ENCODE peak calls at places on chromosomes 11 and 22, in eight cellular contexts. F is body of pancreas, B is uterus, O is gastrocnemius medialis, J is HCT116, P is breast epithelium, T is suprapubic skin, V is transverse colon. Z is an unnamed sample.

GRCh38 chr22:31611065-31611760 is 50.8 kb downstream of the PISD start:
- DNase-seq in F (no peak), B (no peak), O (no peak), J (no peak), P (no peak), T (no peak), V (no peak), Z (no peak)

GRCh38 chr22:22682196-22682595 is 37.8 kb downstream of the GGTLC2 start:
- DNase-seq in F (no peak), B (no peak), O (no peak), J (no peak), P (no peak), T (no peak), V (no peak), Z (no peak)

GRCh38 chr22:20438678-20439492 is 1.3 kb upstream of the SCARF2 start:
- DNase-seq in F (no peak), B (no peak), O (no peak), J (no peak), P (no peak), T (peak), V (no peak), Z (no peak)

GRCh38 chr11:43962383-43962969 is 20.0 kb downstream of the C11orf96 start:
- DNase-seq in F (no peak), B (peak), O (no peak), J (no peak), P (no peak), T (no peak), V (no peak), Z (no peak)

GRCh38 chr22:46044718-46045458 is 67.9 kb upstream of the WNT7B start:
- DNase-seq in F (peak), B (peak), O (no peak), J (no peak), P (no peak), T (peak), V (peak), Z (no peak)

GRCh38 chr11:63560506-63561179 is 2.5 kb downstream of the PLAAT2 start:
- DNase-seq in F (peak), B (no peak), O (no peak), J (no peak), P (peak), T (no peak), V (peak), Z (peak)

GRCh38 chr11:119891392-119891791 is 162.4 kb upstream of the NECTIN1 start:
- DNase-seq in F (no peak), B (no peak), O (no peak), J (no peak), P (no peak), T (no peak), V (no peak), Z (no peak)

GRCh38 chr22:49158741-49159564 is 668.7 kb downstream of the BRD1 start:
- DNase-seq in F (no peak), B (no peak), O (no peak), J (no peak), P (peak), T (no peak), V (no peak), Z (no peak)

GRCh38 chr22:17346578-17346977 is 22.7 kb upstream of the CECR2 start:
- DNase-seq in F (no peak), B (no peak), O (no peak), J (no peak), P (no peak), T (no peak), V (no peak), Z (no peak)

GRCh38 chr11:126284829-126285228 is 1.9 kb downstream of the TIRAP start:
- DNase-seq in F (peak), B (peak), O (no peak), J (no peak), P (peak), T (no peak), V (peak), Z (no peak)

GRCh38 chr11:78205691-78206090 is 17.0 kb downstream of the USP35 start:
- DNase-seq in F (no peak), B (no peak), O (no peak), J (no peak), P (peak), T (no peak), V (no peak), Z (no peak)

GRCh38 chr11:62565100-62565802 is 8.4 kb downstream of the EEF1G start:
- DNase-seq in F (no peak), B (no peak), O (no peak), J (no peak), P (no peak), T (no peak), V (no peak), Z (no peak)

GRCh38 chr11:14642453-14642852 is 1.2 kb upstream of the PDE3B start:
- DNase-seq in F (no peak), B (no peak), O (no peak), J (no peak), P (no peak), T (no peak), V (no peak), Z (no peak)

GRCh38 chr11:1918436-1919315 is 827 bp upstream of the TNNT3 start:
- DNase-seq in F (no peak), B (no peak), O (no peak), J (no peak), P (no peak), T (no peak), V (no peak), Z (no peak)

GRCh38 chr11:119376197-119376847 is 5.2 kb downstream of the USP2 start:
- DNase-seq in F (peak), B (no peak), O (peak), J (no peak), P (peak), T (no peak), V (no peak), Z (no peak)

GRCh38 chr11:18721576-18722292 is 4.3 kb downstream of the IGSF22 start:
- DNase-seq in F (peak), B (peak), O (no peak), J (peak), P (no peak), T (no peak), V (peak), Z (peak)

GRCh38 chr11:102476812-102477211 is 24.2 kb upstream of the TMEM123 start:
- DNase-seq in F (peak), B (no peak), O (no peak), J (no peak), P (no peak), T (no peak), V (peak), Z (peak)

GRCh38 chr22:19644314-19645223 is 69.7 kb upstream of the SEPTIN5 start:
- DNase-seq in F (no peak), B (peak), O (no peak), J (no peak), P (no peak), T (peak), V (no peak), Z (no peak)

GRCh38 chr22:49838771-49839717 is 11.4 kb upstream of the BRD1 start:
- DNase-seq in F (no peak), B (no peak), O (no peak), J (no peak), P (no peak), T (no peak), V (peak), Z (no peak)

GRCh38 chr11:125414121-125414520 is 81.9 kb downstream of the FEZ1 start:
- DNase-seq in F (no peak), B (no peak), O (no peak), J (no peak), P (peak), T (no peak), V (no peak), Z (no peak)

GRCh38 chr11:115580927-115581680 is 76.9 kb upstream of the CADM1 start:
- DNase-seq in F (no peak), B (no peak), O (no peak), J (no peak), P (no peak), T (no peak), V (peak), Z (no peak)

GRCh38 chr11:106231591-106231990 is 154.1 kb downstream of the AASDHPPT start:
- DNase-seq in F (no peak), B (no peak), O (no peak), J (no peak), P (no peak), T (no peak), V (no peak), Z (no peak)

GRCh38 chr11:27873664-27874063 is 173.4 kb upstream of the BDNF start:
- DNase-seq in F (no peak), B (no peak), O (no peak), J (peak), P (no peak), T (no peak), V (no peak), Z (no peak)

GRCh38 chr11:78567209-78567608 is 7.5 kb downstream of the NARS2 start:
- DNase-seq in F (no peak), B (no peak), O (no peak), J (no peak), P (no peak), T (no peak), V (no peak), Z (no peak)

GRCh38 chr11:33292306-33292705 is 35.1 kb downstream of the HIPK3 start:
- DNase-seq in F (no peak), B (no peak), O (no peak), J (no peak), P (no peak), T (no peak), V (no peak), Z (no peak)

GRCh38 chr11:126160345-126161145 is 50.9 kb downstream of the RPUSD4 start:
- DNase-seq in F (no peak), B (no peak), O (no peak), J (no peak), P (no peak), T (no peak), V (no peak), Z (no peak)

GRCh38 chr11:60858236-60858635 is 2.5 kb upstream of the PTGDR2 start:
- DNase-seq in F (no peak), B (no peak), O (no peak), J (no peak), P (no peak), T (no peak), V (no peak), Z (no peak)

GRCh38 chr22:40377931-40378330 is 7.5 kb downstream of the SGSM3 start:
- DNase-seq in F (no peak), B (no peak), O (no peak), J (no peak), P (no peak), T (no peak), V (no peak), Z (no peak)

GRCh38 chr22:45212306-45212709 is 28.4 kb downstream of the KIAA0930 start:
- DNase-seq in F (peak), B (peak), O (peak), J (no peak), P (peak), T (no peak), V (peak), Z (no peak)

GRCh38 chr11:118618991-118619375 is 11.6 kb downstream of the PHLDB1 start:
- DNase-seq in F (peak), B (peak), O (no peak), J (no peak), P (no peak), T (no peak), V (no peak), Z (no peak)

GRCh38 chr22:27115816-27116256 is 458.4 kb downstream of the MIAT start:
- DNase-seq in F (peak), B (no peak), O (no peak), J (peak), P (no peak), T (no peak), V (no peak), Z (no peak)
- TF ChIP-seq POLR2A in F (no peak), B (no peak), O (no peak), J (no peak), P (no peak), T (no peak), V (no peak), Z (no peak)

DNA sequence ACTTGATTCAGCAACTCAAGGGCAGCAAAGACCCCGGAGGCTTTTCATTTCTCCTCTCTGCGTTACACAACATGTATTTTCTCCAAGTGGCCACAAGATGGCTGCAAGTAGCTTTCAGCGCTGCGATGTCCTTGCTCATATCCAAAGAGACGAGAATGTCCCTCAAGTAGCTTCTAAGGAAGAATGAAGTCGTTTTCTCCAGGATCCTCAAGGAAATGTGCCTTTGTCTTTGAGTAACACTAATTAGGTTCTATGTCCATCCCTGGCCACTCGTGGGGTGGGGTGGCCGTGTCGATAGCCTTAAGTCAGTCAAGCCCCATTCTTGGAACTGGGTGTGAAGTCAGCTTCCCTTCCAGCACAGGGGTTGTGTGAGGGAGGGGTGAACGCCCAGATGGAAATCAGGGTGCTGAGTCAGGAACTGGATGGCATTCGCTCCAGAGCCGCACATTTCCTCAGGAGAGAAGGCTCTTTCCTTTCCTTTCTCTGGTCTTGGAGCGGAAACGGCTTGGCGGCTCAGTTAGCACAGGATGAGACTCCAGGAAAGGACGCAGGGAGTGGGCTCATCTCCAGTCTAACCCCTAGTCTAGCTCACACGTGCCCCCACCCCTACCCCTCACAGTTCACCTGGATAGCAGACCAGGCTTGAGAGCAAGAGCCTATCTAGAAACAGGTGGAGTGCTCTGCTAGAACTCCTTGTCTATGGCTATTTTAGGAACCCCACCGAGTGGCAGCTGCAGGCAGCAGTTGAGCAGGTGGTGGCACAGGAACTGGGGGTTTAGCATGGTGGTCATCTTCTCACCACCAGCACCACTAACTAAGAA is 44.3 kb downstream of the NNMT start:
- DNase-seq in F (peak), B (peak), O (no peak), J (peak), P (no peak), T (no peak), V (peak), Z (peak)
- H3K4me3 ChIP-seq in F (no peak), B (no peak), O (peak), J (no peak), P (peak), T (peak), V (no peak), Z (peak)

GRCh38 chr11:59669611-59670009 is 773 bp upstream of the PATL1 start:
- DNase-seq in F (no peak), B (peak), O (peak), J (no peak), P (peak), T (no peak), V (peak), Z (no peak)
- TF ChIP-seq POLR2A in F (no peak), B (no peak), O (no peak), J (no peak), P (no peak), T (no peak), V (no peak), Z (no peak)

GRCh38 chr11:67484847-67485311 is 2.1 kb downstream of the AIP start:
- DNase-seq in F (no peak), B (no peak), O (no peak), J (no peak), P (no peak), T (peak), V (peak), Z (no peak)
- H3K4me3 ChIP-seq in F (no peak), B (no peak), O (no peak), J (no peak), P (peak), T (no peak), V (no peak), Z (no peak)

GRCh38 chr22:41619979-41620645 is 731 bp downstream of the DESI1 start:
- DNase-seq in F (peak), B (peak), O (peak), J (no peak), P (no peak), T (no peak), V (peak), Z (no peak)
- TF ChIP-seq POLR2A in F (no peak), B (no peak), O (no peak), J (no peak), P (no peak), T (no peak), V (no peak), Z (no peak)

GRCh38 chr22:37284807-37285355 is 2.6 kb downstream of the CYTH4 start:
- DNase-seq in F (no peak), B (no peak), O (peak), J (no peak), P (no peak), T (no peak), V (peak), Z (no peak)
- H3K4me3 ChIP-seq in F (no peak), B (no peak), O (no peak), J (no peak), P (peak), T (peak), V (no peak), Z (peak)

GRCh38 chr11:68012843-68013610 is 2.9 kb downstream of the ALDH3B1 start:
- DNase-seq in F (peak), B (no peak), O (no peak), J (peak), P (no peak), T (no peak), V (no peak), Z (no peak)
- TF ChIP-seq POLR2A in F (peak), B (no peak), O (no peak), J (no peak), P (no peak), T (no peak), V (no peak), Z (no peak)

GRCh38 chr22:26210390-26210789 is 41.1 kb downstream of the SEZ6L start:
- DNase-seq in F (no peak), B (no peak), O (no peak), J (no peak), P (no peak), T (peak), V (no peak), Z (no peak)
- H3K4me3 ChIP-seq in F (no peak), B (no peak), O (no peak), J (no peak), P (no peak), T (no peak), V (no peak), Z (no peak)

GRCh38 chr11:518463-519202 is 11.6 kb upstream of the RNH1 start:
- DNase-seq in F (peak), B (peak), O (peak), J (peak), P (peak), T (peak), V (peak), Z (peak)
- TF ChIP-seq POLR2A in F (no peak), B (no peak), O (peak), J (no peak), P (no peak), T (no peak), V (peak), Z (no peak)